ENCODE peak calls at places on chromosomes 4 and X, in seven cellular contexts. R is B cell, L is AG09309, K is GM20000, H is cerebellum, U is LoVo, B is head of caudate nucleus. S is an unnamed sample.

GRCh38 chrX:56763556-56764152 is 34.6 kb downstream of the NBDY start:
- DNase-seq in U (no peak), R (no peak), L (no peak), H (peak), B (peak), K (no peak), S (peak)

GRCh38 chr4:137644201-137644600 is 111.9 kb upstream of the PCDH18 start:
- DNase-seq in H (no peak), B (no peak), L (peak), R (no peak), U (no peak), K (no peak), S (no peak)

GRCh38 chr4:10085828-10086505 is 30.6 kb downstream of the WDR1 start:
- DNase-seq in L (no peak), R (no peak), U (no peak), H (no peak), B (no peak), K (no peak), S (no peak)

GRCh38 chr4:185783574-185783973 is 28.4 kb downstream of the SORBS2 start:
- DNase-seq in K (no peak), U (no peak), H (no peak), B (no peak), R (no peak), L (no peak), S (no peak)

GRCh38 chr4:136754810-136755530 is 777.3 kb downstream of the PCDH18 start:
- DNase-seq in U (no peak), R (no peak), B (no peak), H (no peak), L (no peak), K (no peak), S (no peak)

GRCh38 chr4:121370729-121371325 is 10.0 kb downstream of the QRFPR start:
- DNase-seq in U (peak), B (peak), L (no peak), K (peak), H (peak), R (no peak), S (peak)

GRCh38 chrX:65589304-65589703 is 54.7 kb upstream of the LAS1L start:
- DNase-seq in K (no peak), U (no peak), B (no peak), R (no peak), L (no peak), H (no peak), S (no peak)

GRCh38 chr4:140057693-140058092 is 96.3 kb downstream of the MAML3 start:
- DNase-seq in L (no peak), K (no peak), H (no peak), R (no peak), U (no peak), B (no peak), S (no peak)

GRCh38 chr4:98510340-98510739 is 148.1 kb downstream of the TSPAN5 start:
- DNase-seq in R (no peak), K (no peak), B (no peak), U (no peak), H (no peak), L (no peak), S (no peak)

GRCh38 chrX:110317079-110317819 is 636 bp downstream of the AMMECR1 start:
- DNase-seq in R (no peak), B (peak), H (peak), K (peak), U (no peak), L (no peak), S (no peak)

S was measured in mammary epithelial cell.